ENCODE peak calls at places on chromosomes 7 and 10, in nine cellular contexts. G, A, O, Z, B, D, K, M and W are unnamed samples.

GRCh38 chr7:132255898-132256297 is 320.4 kb downstream of the PLXNA4 start:
- DNase-seq in G (no peak), A (no peak), O (no peak), Z (peak; percentile 77), B (no peak), D (no peak), K (no peak), M (no peak), W (no peak)

GRCh38 chr7:91880016-91880412 is 488 bp downstream of the MTERF1 start:
- DNase-seq in G (no peak), A (no peak), O (no peak), Z (no peak), B (no peak), D (no peak), K (no peak), M (no peak), W (no peak)

GRCh38 chr10:29642996-29643395 is 8.2 kb upstream of the SVIL start:
- DNase-seq in G (no peak), A (no peak), O (no peak), Z (no peak), B (no peak), D (no peak), K (no peak), M (no peak), W (no peak)

GRCh38 chr10:72175166-72175565 is 40.6 kb upstream of the ANAPC16 start:
- DNase-seq in G (no peak), A (no peak), O (no peak), Z (no peak), B (no peak), D (no peak), K (no peak), M (no peak), W (no peak)

GRCh38 chr10:99944860-99945259 is 64.9 kb downstream of the DNMBP start:
- DNase-seq in G (no peak), A (no peak), O (no peak), Z (no peak), B (no peak), D (no peak), K (no peak), M (no peak), W (no peak)

GRCh38 chr7:2104107-2104710 is 128.5 kb downstream of the MAD1L1 start:
- DNase-seq in G (peak; percentile 99), A (peak; percentile 88), O (peak; percentile 91), Z (peak; percentile 67), B (peak; percentile 96), D (peak; percentile 97), K (peak; percentile 95), M (peak; percentile 67), W (no peak)

GRCh38 chr10:132899751-132900065 is 42.7 kb downstream of the CFAP46 start:
- DNase-seq in G (no peak), A (no peak), O (no peak), Z (no peak), B (no peak), D (no peak), K (no peak), M (no peak), W (no peak)

GRCh38 chr7:1912472-1913289 is 242.6 kb downstream of the ELFN1 start:
- DNase-seq in G (peak; percentile 73), A (no peak), O (no peak), Z (no peak), B (no peak), D (no peak), K (peak; percentile 64), M (no peak), W (peak; percentile 75)

GRCh38 chr7:20122073-20122472 is 95.1 kb downstream of the MACC1 start:
- DNase-seq in G (no peak), A (no peak), O (no peak), Z (no peak), B (no peak), D (no peak), K (no peak), M (no peak), W (no peak)

GRCh38 chr7:47435889-47436312 is 146.0 kb downstream of the TNS3 start:
- DNase-seq in G (peak; percentile 78), A (no peak), O (peak; percentile 64), Z (peak; percentile 70), B (no peak), D (peak; percentile 48), K (peak; percentile 76), M (peak; percentile 70), W (peak; percentile 66)

GRCh38 chr10:119161680-119162079 is 3.8 kb downstream of the SFXN4 start:
- DNase-seq in G (no peak), A (no peak), O (peak; percentile 46), Z (no peak), B (no peak), D (peak; percentile 66), K (peak; percentile 4), M (no peak), W (peak; percentile 61)

GRCh38 chr7:130896051-130896881 is 162.3 kb upstream of the KLF14 start:
- DNase-seq in G (no peak), A (no peak), O (no peak), Z (no peak), B (no peak), D (peak; percentile 43), K (no peak), M (no peak), W (no peak)

GRCh38 chr10:30583778-30584415 is 45.7 kb downstream of the LYZL2 start:
- DNase-seq in G (peak; percentile 36), A (no peak), O (peak; percentile 17), Z (peak; percentile 80), B (peak; percentile 94), D (peak; percentile 49), K (peak; percentile 54), M (peak; percentile 57), W (peak; percentile 48)

GRCh38 chr10:75532253-75532924 is 101.0 kb downstream of the LRMDA start:
- DNase-seq in G (peak; percentile 67), A (no peak), O (no peak), Z (no peak), B (no peak), D (no peak), K (no peak), M (no peak), W (peak; percentile 71)

GRCh38 chr7:132450188-132450587 is 126.1 kb downstream of the PLXNA4 start:
- DNase-seq in G (no peak), A (no peak), O (no peak), Z (no peak), B (no peak), D (no peak), K (no peak), M (no peak), W (no peak)

DNA sequence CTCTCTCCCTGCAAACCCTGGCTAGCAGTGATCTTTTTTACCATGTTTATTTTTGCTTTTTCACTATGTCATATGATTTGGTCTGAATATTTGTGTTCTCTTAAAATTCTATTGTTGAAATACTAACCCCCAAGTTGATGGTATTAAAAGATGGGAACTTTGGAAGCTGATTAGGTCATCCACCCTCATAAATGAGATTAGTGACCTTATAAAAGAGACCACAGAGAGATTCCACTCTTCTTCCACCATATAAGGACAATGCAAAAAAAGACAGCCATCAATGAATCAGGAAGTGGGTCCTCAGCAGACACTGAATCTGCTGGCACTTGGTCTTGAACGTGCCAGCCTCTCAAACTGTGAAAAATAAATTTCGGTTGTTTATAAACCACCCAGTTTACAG is 112.8 kb upstream of the KCND2 start:
- DNase-seq in G (no peak), A (no peak), O (no peak), Z (no peak), B (no peak), D (no peak), K (no peak), M (no peak), W (no peak)
- TF ChIP-seq POLR2A in G (no peak), A (no peak), O (no peak), Z (no peak), B (no peak), D (no peak), K (no peak), M (no peak), W (no peak)

DNA sequence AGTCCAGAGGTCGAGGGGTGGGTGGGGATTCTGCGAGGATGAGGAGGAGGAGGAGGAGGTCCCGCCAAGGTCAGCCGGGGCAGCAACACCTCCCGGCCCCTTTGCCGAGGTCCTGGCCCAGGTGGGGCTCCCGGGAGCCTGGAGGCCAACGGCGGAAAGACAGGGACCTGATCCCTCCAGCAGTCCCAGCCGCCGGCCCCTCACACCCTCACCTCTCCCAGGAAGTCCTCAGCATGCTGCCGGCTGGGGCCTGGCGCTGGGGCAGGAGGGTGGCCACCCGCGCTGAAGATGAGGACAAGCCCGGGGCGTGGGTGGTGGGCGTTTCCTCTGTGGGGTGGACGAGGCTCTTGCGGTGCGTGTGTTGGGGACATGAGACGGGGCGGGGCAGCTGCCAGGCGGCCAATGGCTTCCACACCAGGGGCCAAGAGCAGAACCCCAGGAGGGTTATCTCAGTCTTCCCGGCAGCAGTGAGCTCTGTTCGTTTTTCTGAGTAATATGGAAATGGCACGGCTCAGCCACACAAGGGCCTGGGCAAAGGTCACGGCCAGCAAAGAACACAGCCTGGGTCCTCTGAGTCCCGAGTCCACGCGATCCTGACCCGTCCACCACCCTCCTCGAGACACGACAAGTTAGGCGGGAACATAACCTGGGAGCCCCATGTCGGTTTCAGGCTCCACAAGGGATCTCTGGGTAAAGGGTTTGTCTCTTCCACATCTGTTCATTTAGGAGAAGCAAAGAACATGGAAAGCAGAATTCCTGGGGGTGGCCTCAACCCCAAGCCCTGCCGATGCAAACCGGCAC is 82.9 kb upstream of the PDGFA start:
- DNase-seq in G (no peak), A (no peak), O (peak; percentile 73), Z (no peak), B (no peak), D (peak; percentile 79), K (no peak), M (no peak), W (no peak)
- TF ChIP-seq POLR2A in G (no peak), A (peak; percentile 59), O (peak; percentile 46), Z (no peak), B (no peak), D (peak; percentile 66), K (no peak), M (no peak), W (no peak)

GRCh38 chr7:93890464-93891068 is at the start of gene TFPI2:
- DNase-seq in G (no peak), A (no peak), O (no peak), Z (no peak), B (no peak), D (peak; percentile 12), K (peak; percentile 70), M (no peak), W (peak; percentile 58)
- TF ChIP-seq POLR2A in G (no peak), A (no peak), O (no peak), Z (no peak), B (no peak), D (no peak), K (no peak), M (no peak), W (no peak)

DNA sequence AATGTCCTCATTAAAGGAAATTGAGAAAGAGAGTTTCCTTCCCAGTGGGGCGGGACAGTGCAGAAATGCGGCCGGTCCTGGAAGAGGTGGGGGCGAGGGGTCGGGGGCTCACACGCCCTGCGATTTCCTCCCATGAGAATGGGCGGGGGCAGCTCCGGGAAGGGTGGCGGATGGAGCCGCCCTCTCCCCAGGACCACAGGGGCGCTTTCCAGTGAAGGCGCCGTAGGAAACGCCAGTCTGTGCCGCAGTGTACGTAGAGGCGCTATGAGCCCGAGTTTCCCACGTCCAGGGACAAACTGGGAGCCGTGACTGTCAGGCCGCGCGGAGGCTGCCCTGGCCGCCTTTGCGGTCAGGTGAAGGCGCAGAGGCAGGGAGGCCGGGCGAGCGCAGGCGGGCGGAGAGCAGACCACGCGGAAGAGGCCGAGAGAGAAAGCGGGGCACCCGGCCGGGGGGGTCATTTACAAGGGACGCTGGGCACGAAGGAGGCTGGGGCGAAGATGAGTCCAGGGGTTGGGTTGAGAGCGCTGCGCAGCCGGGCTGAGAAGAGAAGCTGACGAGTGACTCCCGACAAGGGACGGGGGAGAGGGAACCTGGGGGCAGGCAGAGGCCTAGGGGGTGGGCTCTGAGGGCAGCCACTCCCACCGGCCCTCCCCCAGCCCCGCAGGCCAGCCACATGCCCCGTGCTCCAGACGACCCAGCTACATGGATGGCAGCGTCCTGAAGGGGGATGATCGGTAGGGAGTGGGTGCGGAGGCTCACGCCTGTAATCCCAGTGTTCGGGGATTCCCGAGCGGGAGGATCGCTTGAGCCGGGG is 45.0 kb downstream of the ALOX5 start:
- DNase-seq in G (peak; percentile 77), A (peak; percentile 77), O (peak; percentile 78), Z (peak; percentile 51), B (no peak), D (no peak), K (peak; percentile 57), M (no peak), W (no peak)
- TF ChIP-seq POLR2A in G (no peak), A (peak; percentile 94), O (peak; percentile 90), Z (no peak), B (no peak), D (no peak), K (no peak), M (no peak), W (no peak)